ENCODE peak calls at places on chromosomes 13 and 19, in eight cellular contexts. One of them, this sample, is unnamed.
A peak's percentile ranks its signal among the peaks of the same experiment; 100 is the strongest.

GRCh38 chr19:18682807-18683108 is 722 bp upstream of the CRTC1 start:
- DNase-seq in skeletal muscle cell: no peak
- DNase-seq in NCI-H446 treated with DMSO at 0.1 percent for 48 hours: no peak
- DNase-seq in psoas muscle: no peak
- DNase-seq in stimulated activated CD4-positive, alpha-beta T cell treated with anti-CD3 and anti-CD28 coated beads, Interleukin-2, amount 100 ng/mL, for 24 hours: no peak
- DNase-seq in NCI-H1105: no peak
- DNase-seq in esophagus squamous epithelium: no peak
- DNase-seq in esophagus muscularis mucosa: no peak
- DNase-seq in this sample: no peak

GRCh38 chr19:13078897-13079541 is 23.6 kb downstream of the LYL1 start:
- DNase-seq in psoas muscle: no peak
- DNase-seq in esophagus muscularis mucosa: no peak
- DNase-seq in skeletal muscle cell: no peak
- DNase-seq in esophagus squamous epithelium: no peak
- DNase-seq in NCI-H446 treated with DMSO at 0.1 percent for 48 hours: peak; percentile 61
- DNase-seq in NCI-H1105: no peak
- DNase-seq in stimulated activated CD4-positive, alpha-beta T cell treated with anti-CD3 and anti-CD28 coated beads, Interleukin-2, amount 100 ng/mL, for 24 hours: no peak
- DNase-seq in this sample: no peak

GRCh38 chr19:10270616-10271394 is at the start of gene ICAM1:
- DNase-seq in NCI-H446 treated with DMSO at 0.1 percent for 48 hours: no peak
- DNase-seq in esophagus squamous epithelium: no peak
- DNase-seq in skeletal muscle cell: no peak
- DNase-seq in esophagus muscularis mucosa: peak; percentile 98
- DNase-seq in stimulated activated CD4-positive, alpha-beta T cell treated with anti-CD3 and anti-CD28 coated beads, Interleukin-2, amount 100 ng/mL, for 24 hours: peak; percentile 75
- DNase-seq in NCI-H1105: peak; percentile 11
- DNase-seq in psoas muscle: peak; percentile 89
- DNase-seq in this sample: peak; percentile 95

GRCh38 chr19:912181-913079 is 589 bp downstream of the R3HDM4 start:
- DNase-seq in esophagus squamous epithelium: no peak
- DNase-seq in psoas muscle: no peak
- DNase-seq in NCI-H1105: no peak
- DNase-seq in skeletal muscle cell: no peak
- DNase-seq in esophagus muscularis mucosa: no peak
- DNase-seq in stimulated activated CD4-positive, alpha-beta T cell treated with anti-CD3 and anti-CD28 coated beads, Interleukin-2, amount 100 ng/mL, for 24 hours: peak; percentile 44
- DNase-seq in NCI-H446 treated with DMSO at 0.1 percent for 48 hours: no peak
- DNase-seq in this sample: peak; percentile 51

GRCh38 chr19:46372901-46373572 is 26.1 kb downstream of the PPP5C start:
- DNase-seq in esophagus muscularis mucosa: no peak
- DNase-seq in NCI-H446 treated with DMSO at 0.1 percent for 48 hours: peak; percentile 22
- DNase-seq in stimulated activated CD4-positive, alpha-beta T cell treated with anti-CD3 and anti-CD28 coated beads, Interleukin-2, amount 100 ng/mL, for 24 hours: no peak
- DNase-seq in skeletal muscle cell: no peak
- DNase-seq in psoas muscle: no peak
- DNase-seq in esophagus squamous epithelium: no peak
- DNase-seq in NCI-H1105: no peak
- DNase-seq in this sample: no peak

GRCh38 chr19:48920949-48921348 is 12.6 kb upstream of the DHDH start:
- DNase-seq in NCI-H446 treated with DMSO at 0.1 percent for 48 hours: no peak
- DNase-seq in psoas muscle: no peak
- DNase-seq in stimulated activated CD4-positive, alpha-beta T cell treated with anti-CD3 and anti-CD28 coated beads, Interleukin-2, amount 100 ng/mL, for 24 hours: no peak
- DNase-seq in esophagus squamous epithelium: no peak
- DNase-seq in NCI-H1105: no peak
- DNase-seq in esophagus muscularis mucosa: no peak
- DNase-seq in skeletal muscle cell: no peak
- DNase-seq in this sample: no peak

GRCh38 chr13:112448621-112449544 is 72.7 kb downstream of the SPACA7 start:
- DNase-seq in psoas muscle: peak; percentile 28
- DNase-seq in skeletal muscle cell: no peak
- DNase-seq in NCI-H446 treated with DMSO at 0.1 percent for 48 hours: no peak
- DNase-seq in NCI-H1105: no peak
- DNase-seq in stimulated activated CD4-positive, alpha-beta T cell treated with anti-CD3 and anti-CD28 coated beads, Interleukin-2, amount 100 ng/mL, for 24 hours: no peak
- DNase-seq in esophagus squamous epithelium: no peak
- DNase-seq in esophagus muscularis mucosa: peak; percentile 74
- DNase-seq in this sample: no peak

GRCh38 chr19:5352229-5352763 is 11.7 kb upstream of the PTPRS start:
- DNase-seq in esophagus muscularis mucosa: no peak
- DNase-seq in esophagus squamous epithelium: no peak
- DNase-seq in skeletal muscle cell: no peak
- DNase-seq in NCI-H446 treated with DMSO at 0.1 percent for 48 hours: peak; percentile 19
- DNase-seq in NCI-H1105: no peak
- DNase-seq in stimulated activated CD4-positive, alpha-beta T cell treated with anti-CD3 and anti-CD28 coated beads, Interleukin-2, amount 100 ng/mL, for 24 hours: no peak
- DNase-seq in psoas muscle: no peak
- DNase-seq in this sample: no peak

GRCh38 chr13:67230243-67230773 is at the start of gene PCDH9:
- DNase-seq in NCI-H1105: peak; percentile 91
- DNase-seq in esophagus squamous epithelium: peak; percentile 20
- DNase-seq in stimulated activated CD4-positive, alpha-beta T cell treated with anti-CD3 and anti-CD28 coated beads, Interleukin-2, amount 100 ng/mL, for 24 hours: peak; percentile 86
- DNase-seq in skeletal muscle cell: peak; percentile 97
- DNase-seq in esophagus muscularis mucosa: peak; percentile 98
- DNase-seq in psoas muscle: peak; percentile 96
- DNase-seq in NCI-H446 treated with DMSO at 0.1 percent for 48 hours: peak; percentile 61
- DNase-seq in this sample: peak; percentile 90

GRCh38 chr19:35063940-35064818 is 22.7 kb downstream of the HPN start:
- DNase-seq in psoas muscle: no peak
- DNase-seq in stimulated activated CD4-positive, alpha-beta T cell treated with anti-CD3 and anti-CD28 coated beads, Interleukin-2, amount 100 ng/mL, for 24 hours: no peak
- DNase-seq in esophagus muscularis mucosa: no peak
- DNase-seq in NCI-H1105: no peak
- DNase-seq in esophagus squamous epithelium: no peak
- DNase-seq in NCI-H446 treated with DMSO at 0.1 percent for 48 hours: no peak
- DNase-seq in skeletal muscle cell: peak; percentile 21
- DNase-seq in this sample: no peak

GRCh38 chr13:97121894-97122293 is 100.2 kb upstream of the MBNL2 start:
- DNase-seq in esophagus squamous epithelium: no peak
- DNase-seq in NCI-H1105: no peak
- DNase-seq in stimulated activated CD4-positive, alpha-beta T cell treated with anti-CD3 and anti-CD28 coated beads, Interleukin-2, amount 100 ng/mL, for 24 hours: no peak
- DNase-seq in esophagus muscularis mucosa: no peak
- DNase-seq in psoas muscle: no peak
- DNase-seq in NCI-H446 treated with DMSO at 0.1 percent for 48 hours: no peak
- DNase-seq in skeletal muscle cell: no peak
- DNase-seq in this sample: no peak

GRCh38 chr13:111219306-111219705 is 101.1 kb upstream of the TEX29 start:
- DNase-seq in esophagus muscularis mucosa: no peak
- DNase-seq in stimulated activated CD4-positive, alpha-beta T cell treated with anti-CD3 and anti-CD28 coated beads, Interleukin-2, amount 100 ng/mL, for 24 hours: no peak
- DNase-seq in esophagus squamous epithelium: no peak
- DNase-seq in NCI-H1105: no peak
- DNase-seq in NCI-H446 treated with DMSO at 0.1 percent for 48 hours: no peak
- DNase-seq in psoas muscle: no peak
- DNase-seq in skeletal muscle cell: peak; percentile 54
- DNase-seq in this sample: no peak

GRCh38 chr13:108212901-108213300 is 2.4 kb downstream of the LIG4 start:
- DNase-seq in skeletal muscle cell: no peak
- DNase-seq in esophagus squamous epithelium: no peak
- DNase-seq in stimulated activated CD4-positive, alpha-beta T cell treated with anti-CD3 and anti-CD28 coated beads, Interleukin-2, amount 100 ng/mL, for 24 hours: no peak
- DNase-seq in NCI-H446 treated with DMSO at 0.1 percent for 48 hours: no peak
- DNase-seq in NCI-H1105: no peak
- DNase-seq in esophagus muscularis mucosa: no peak
- DNase-seq in psoas muscle: no peak
- DNase-seq in this sample: no peak

GRCh38 chr19:6682607-6683128 is 12.7 kb upstream of the TNFSF14 start:
- DNase-seq in skeletal muscle cell: no peak
- DNase-seq in esophagus squamous epithelium: no peak
- DNase-seq in psoas muscle: no peak
- DNase-seq in stimulated activated CD4-positive, alpha-beta T cell treated with anti-CD3 and anti-CD28 coated beads, Interleukin-2, amount 100 ng/mL, for 24 hours: no peak
- DNase-seq in NCI-H1105: no peak
- DNase-seq in esophagus muscularis mucosa: no peak
- DNase-seq in NCI-H446 treated with DMSO at 0.1 percent for 48 hours: no peak
- DNase-seq in this sample: no peak

GRCh38 chr13:48629282-48629681 is 24.4 kb upstream of the CYSLTR2 start:
- DNase-seq in NCI-H1105: no peak
- DNase-seq in esophagus squamous epithelium: no peak
- DNase-seq in esophagus muscularis mucosa: peak; percentile 53
- DNase-seq in stimulated activated CD4-positive, alpha-beta T cell treated with anti-CD3 and anti-CD28 coated beads, Interleukin-2, amount 100 ng/mL, for 24 hours: no peak
- DNase-seq in NCI-H446 treated with DMSO at 0.1 percent for 48 hours: no peak
- DNase-seq in psoas muscle: no peak
- DNase-seq in skeletal muscle cell: no peak
- DNase-seq in this sample: no peak

GRCh38 chr13:43805681-43806128 is 18.9 kb upstream of the ENOX1 start:
- DNase-seq in psoas muscle: no peak
- DNase-seq in skeletal muscle cell: no peak
- DNase-seq in NCI-H446 treated with DMSO at 0.1 percent for 48 hours: no peak
- DNase-seq in esophagus squamous epithelium: no peak
- DNase-seq in stimulated activated CD4-positive, alpha-beta T cell treated with anti-CD3 and anti-CD28 coated beads, Interleukin-2, amount 100 ng/mL, for 24 hours: no peak
- DNase-seq in esophagus muscularis mucosa: no peak
- DNase-seq in NCI-H1105: no peak
- DNase-seq in this sample: peak; percentile 43

GRCh38 chr19:4399871-4400768 is at the start of gene SH3GL1:
- DNase-seq in psoas muscle: peak; percentile 92
- DNase-seq in NCI-H446 treated with DMSO at 0.1 percent for 48 hours: peak; percentile 85
- DNase-seq in NCI-H1105: peak; percentile 90
- DNase-seq in skeletal muscle cell: peak; percentile 44
- DNase-seq in stimulated activated CD4-positive, alpha-beta T cell treated with anti-CD3 and anti-CD28 coated beads, Interleukin-2, amount 100 ng/mL, for 24 hours: peak; percentile 94
- DNase-seq in esophagus squamous epithelium: peak; percentile 73
- DNase-seq in esophagus muscularis mucosa: peak; percentile 98
- DNase-seq in this sample: peak; percentile 96

This sample was measured in GM12865.